ENCODE peak calls at places on chromosomes 16 and 17, in eight cellular contexts. One of them, this sample, is unnamed. For H3K36me3, the result is how much of the 10 kb centered on the place peaks cover.

GRCh38 chr17:80619535-80620235 is 75.0 kb downstream of the RPTOR start:
- DNase-seq in body of pancreas: no peak
- DNase-seq in esophagus squamous epithelium: no peak
- DNase-seq in cardiac muscle cell: no peak
- DNase-seq in RWPE2: no peak
- DNase-seq in brain microvascular endothelial cell: no peak
- DNase-seq in upper lobe of left lung: no peak
- DNase-seq in colonic mucosa: no peak
- DNase-seq in this sample: no peak

GRCh38 chr17:82230627-82231311 is 1.9 kb downstream of the SLC16A3 start:
- DNase-seq in cardiac muscle cell: peak
- DNase-seq in brain microvascular endothelial cell: peak
- DNase-seq in body of pancreas: peak
- DNase-seq in colonic mucosa: peak
- DNase-seq in esophagus squamous epithelium: no peak
- DNase-seq in RWPE2: no peak
- DNase-seq in upper lobe of left lung: peak
- DNase-seq in this sample: peak

GRCh38 chr17:45248132-45248936 is 13.6 kb downstream of the SPATA32 start:
- DNase-seq in upper lobe of left lung: peak
- DNase-seq in brain microvascular endothelial cell: no peak
- DNase-seq in esophagus squamous epithelium: no peak
- DNase-seq in body of pancreas: peak
- DNase-seq in cardiac muscle cell: no peak
- DNase-seq in colonic mucosa: peak
- DNase-seq in RWPE2: no peak
- DNase-seq in this sample: no peak

GRCh38 chr16:61871837-61872777 is 164.1 kb downstream of the CDH8 start:
- DNase-seq in colonic mucosa: no peak
- DNase-seq in body of pancreas: no peak
- DNase-seq in RWPE2: no peak
- DNase-seq in cardiac muscle cell: no peak
- DNase-seq in upper lobe of left lung: no peak
- DNase-seq in esophagus squamous epithelium: no peak
- DNase-seq in brain microvascular endothelial cell: no peak
- DNase-seq in this sample: no peak

GRCh38 chr17:3916013-3916696 is at the start of gene P2RX1:
- DNase-seq in RWPE2: no peak
- DNase-seq in body of pancreas: no peak
- DNase-seq in upper lobe of left lung: peak
- DNase-seq in cardiac muscle cell: no peak
- DNase-seq in brain microvascular endothelial cell: no peak
- DNase-seq in colonic mucosa: peak
- DNase-seq in esophagus squamous epithelium: no peak
- DNase-seq in this sample: no peak

GRCh38 chr16:83233153-83233552 is 574.6 kb upstream of the HSBP1 start:
- DNase-seq in esophagus squamous epithelium: no peak
- DNase-seq in body of pancreas: no peak
- DNase-seq in colonic mucosa: no peak
- DNase-seq in cardiac muscle cell: no peak
- DNase-seq in RWPE2: no peak
- DNase-seq in brain microvascular endothelial cell: peak
- DNase-seq in upper lobe of left lung: no peak
- DNase-seq in this sample: no peak

GRCh38 chr17:335691-336090 is 16.9 kb downstream of the RPH3AL start:
- DNase-seq in upper lobe of left lung: no peak
- DNase-seq in brain microvascular endothelial cell: no peak
- DNase-seq in RWPE2: peak
- DNase-seq in body of pancreas: peak
- DNase-seq in esophagus squamous epithelium: no peak
- DNase-seq in cardiac muscle cell: peak
- DNase-seq in colonic mucosa: no peak
- DNase-seq in this sample: peak

GRCh38 chr17:10114931-10115535 is 83.4 kb downstream of the GAS7 start:
- DNase-seq in brain microvascular endothelial cell: peak
- DNase-seq in esophagus squamous epithelium: peak
- DNase-seq in body of pancreas: peak
- DNase-seq in upper lobe of left lung: peak
- DNase-seq in RWPE2: no peak
- DNase-seq in colonic mucosa: peak
- DNase-seq in cardiac muscle cell: no peak
- DNase-seq in this sample: peak

GRCh38 chr17:52383493-52384100 is 225.1 kb upstream of the CA10 start:
- DNase-seq in upper lobe of left lung: peak
- DNase-seq in body of pancreas: peak
- DNase-seq in esophagus squamous epithelium: no peak
- DNase-seq in brain microvascular endothelial cell: peak
- DNase-seq in RWPE2: no peak
- DNase-seq in cardiac muscle cell: peak
- DNase-seq in colonic mucosa: peak
- DNase-seq in this sample: peak

GRCh38 chr17:8223356-8224063 is 13.1 kb upstream of the AURKB start:
- DNase-seq in esophagus squamous epithelium: no peak
- DNase-seq in RWPE2: no peak
- DNase-seq in colonic mucosa: peak
- DNase-seq in cardiac muscle cell: peak
- DNase-seq in body of pancreas: peak
- DNase-seq in upper lobe of left lung: peak
- DNase-seq in brain microvascular endothelial cell: peak
- DNase-seq in this sample: peak

GRCh38 chr17:14019186-14019956 is 49.9 kb upstream of the COX10 start:
- DNase-seq in esophagus squamous epithelium: no peak
- DNase-seq in body of pancreas: no peak
- DNase-seq in upper lobe of left lung: no peak
- DNase-seq in colonic mucosa: no peak
- DNase-seq in brain microvascular endothelial cell: peak
- DNase-seq in cardiac muscle cell: no peak
- DNase-seq in RWPE2: no peak
- DNase-seq in this sample: peak

GRCh38 chr16:66894948-66895696 is 14.8 kb downstream of the PDP2 start:
- DNase-seq in body of pancreas: peak
- DNase-seq in upper lobe of left lung: peak
- DNase-seq in cardiac muscle cell: peak
- DNase-seq in colonic mucosa: peak
- DNase-seq in esophagus squamous epithelium: peak
- DNase-seq in brain microvascular endothelial cell: peak
- DNase-seq in RWPE2: no peak
- DNase-seq in this sample: peak

GRCh38 chr16:51898872-51899271 is 648.1 kb downstream of the TOX3 start:
- DNase-seq in esophagus squamous epithelium: no peak
- DNase-seq in cardiac muscle cell: no peak
- DNase-seq in brain microvascular endothelial cell: no peak
- DNase-seq in body of pancreas: no peak
- DNase-seq in RWPE2: no peak
- DNase-seq in colonic mucosa: no peak
- DNase-seq in upper lobe of left lung: no peak
- DNase-seq in this sample: no peak

DNA sequence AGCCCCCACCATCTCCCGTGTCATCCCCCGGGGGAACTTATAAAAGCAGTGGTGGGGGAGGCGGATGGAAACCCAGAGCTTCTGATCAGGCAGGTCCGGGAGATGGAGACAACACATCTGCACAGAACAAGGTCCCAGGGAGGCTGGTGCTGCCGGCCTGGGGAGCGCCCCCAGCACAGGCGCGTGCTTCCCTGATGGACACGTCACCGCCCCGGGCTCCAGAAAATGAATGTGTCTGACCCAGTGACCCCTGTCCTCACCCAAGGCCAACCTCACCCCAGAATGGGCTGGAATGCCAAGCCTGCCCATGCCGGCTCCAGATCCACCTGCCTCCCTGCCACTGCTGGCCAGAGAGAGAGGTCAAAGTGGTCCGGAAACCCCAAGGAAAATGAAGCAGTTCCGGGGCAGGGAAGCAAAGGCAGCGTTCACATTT is 12.5 kb downstream of the SLC7A5 start:
- DNase-seq in brain microvascular endothelial cell: no peak
- DNase-seq in esophagus squamous epithelium: no peak
- DNase-seq in RWPE2: peak
- DNase-seq in body of pancreas: no peak
- DNase-seq in upper lobe of left lung: no peak
- DNase-seq in cardiac muscle cell: no peak
- DNase-seq in colonic mucosa: no peak
- DNase-seq in this sample: no peak
- H3K27ac ChIP-seq in brain microvascular endothelial cell: peak
- H3K27ac ChIP-seq in esophagus squamous epithelium: peak
- H3K27ac ChIP-seq in RWPE2: peak
- H3K27ac ChIP-seq in body of pancreas: peak
- H3K27ac ChIP-seq in upper lobe of left lung: peak
- H3K27ac ChIP-seq in cardiac muscle cell: no peak
- H3K27ac ChIP-seq in colonic mucosa: peak
- H3K27ac ChIP-seq in this sample: peak

DNA sequence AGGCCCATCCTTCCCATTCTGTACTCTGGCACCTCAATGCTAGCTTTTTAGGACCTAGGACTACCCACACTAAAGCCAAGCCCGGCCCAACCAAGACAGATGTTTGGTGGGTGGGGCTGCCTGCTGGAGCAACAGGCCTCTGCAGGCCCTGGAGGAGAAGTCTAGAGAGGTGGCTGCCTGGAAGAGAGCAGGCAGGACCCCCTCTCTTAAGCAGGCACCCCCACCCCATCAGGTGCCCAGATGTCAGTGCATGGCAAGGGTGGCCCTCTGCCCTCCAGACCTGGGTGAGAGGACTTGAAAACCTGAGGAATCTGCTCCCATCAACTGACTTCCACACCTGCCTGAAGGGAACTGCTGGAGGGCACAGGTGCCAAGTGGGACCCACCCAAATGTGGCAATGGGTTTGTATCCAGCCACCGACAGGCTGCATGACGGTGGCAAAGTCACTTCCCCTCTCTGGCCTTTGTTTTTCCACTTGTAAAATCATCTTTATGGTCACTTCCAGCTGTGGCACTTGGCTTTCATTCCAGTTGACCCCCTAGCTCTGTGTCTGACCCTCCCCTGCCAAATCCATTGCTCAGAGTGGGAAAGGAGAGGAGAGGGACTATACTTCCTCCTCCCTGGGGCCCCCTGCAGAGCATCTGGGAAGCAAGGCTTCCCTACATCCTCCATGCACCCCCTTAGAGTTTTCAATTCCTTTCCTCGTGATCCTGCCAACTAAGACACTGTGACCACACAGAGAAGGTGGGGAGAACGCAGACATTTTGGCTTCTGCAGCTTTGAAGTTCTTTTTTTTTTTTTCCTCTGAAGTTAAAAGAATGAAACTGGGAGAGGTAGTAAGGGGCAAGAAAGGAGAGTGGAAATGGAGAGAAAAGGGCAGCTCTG is 1.6 kb upstream of the STAT5A start:
- DNase-seq in RWPE2: peak
- DNase-seq in upper lobe of left lung: no peak
- DNase-seq in colonic mucosa: peak
- DNase-seq in esophagus squamous epithelium: no peak
- DNase-seq in cardiac muscle cell: no peak
- DNase-seq in body of pancreas: peak
- DNase-seq in brain microvascular endothelial cell: no peak
- DNase-seq in this sample: no peak
- H3K4me3 ChIP-seq in RWPE2: no peak
- H3K4me3 ChIP-seq in upper lobe of left lung: peak
- H3K4me3 ChIP-seq in colonic mucosa: peak
- H3K4me3 ChIP-seq in esophagus squamous epithelium: peak
- H3K4me3 ChIP-seq in cardiac muscle cell: no peak
- H3K4me3 ChIP-seq in body of pancreas: no peak
- H3K4me3 ChIP-seq in brain microvascular endothelial cell: no peak
- H3K4me3 ChIP-seq in this sample: no peak

GRCh38 chr17:47704116-47704515 is 10.2 kb downstream of the TBKBP1 start:
- DNase-seq in esophagus squamous epithelium: no peak
- DNase-seq in upper lobe of left lung: peak
- DNase-seq in cardiac muscle cell: no peak
- DNase-seq in body of pancreas: no peak
- DNase-seq in RWPE2: no peak
- DNase-seq in brain microvascular endothelial cell: no peak
- DNase-seq in colonic mucosa: no peak
- DNase-seq in this sample: no peak

GRCh38 chr17:47707884-47708283 is 13.9 kb downstream of the TBKBP1 start:
- DNase-seq in upper lobe of left lung: no peak
- DNase-seq in esophagus squamous epithelium: no peak
- DNase-seq in colonic mucosa: no peak
- DNase-seq in brain microvascular endothelial cell: no peak
- DNase-seq in RWPE2: no peak
- DNase-seq in body of pancreas: no peak
- DNase-seq in cardiac muscle cell: no peak
- DNase-seq in this sample: no peak

GRCh38 chr17:47707056-47707791 is 13.3 kb downstream of the TBKBP1 start:
- DNase-seq in RWPE2: no peak
- DNase-seq in upper lobe of left lung: no peak
- DNase-seq in cardiac muscle cell: no peak
- DNase-seq in colonic mucosa: no peak
- DNase-seq in esophagus squamous epithelium: no peak
- DNase-seq in body of pancreas: no peak
- DNase-seq in brain microvascular endothelial cell: no peak
- DNase-seq in this sample: no peak

GRCh38 chr17:47704781-47705180 is 10.8 kb downstream of the TBKBP1 start:
- DNase-seq in body of pancreas: no peak
- DNase-seq in brain microvascular endothelial cell: no peak
- DNase-seq in upper lobe of left lung: no peak
- DNase-seq in RWPE2: no peak
- DNase-seq in colonic mucosa: no peak
- DNase-seq in esophagus squamous epithelium: no peak
- DNase-seq in cardiac muscle cell: no peak
- DNase-seq in this sample: no peak

DNA sequence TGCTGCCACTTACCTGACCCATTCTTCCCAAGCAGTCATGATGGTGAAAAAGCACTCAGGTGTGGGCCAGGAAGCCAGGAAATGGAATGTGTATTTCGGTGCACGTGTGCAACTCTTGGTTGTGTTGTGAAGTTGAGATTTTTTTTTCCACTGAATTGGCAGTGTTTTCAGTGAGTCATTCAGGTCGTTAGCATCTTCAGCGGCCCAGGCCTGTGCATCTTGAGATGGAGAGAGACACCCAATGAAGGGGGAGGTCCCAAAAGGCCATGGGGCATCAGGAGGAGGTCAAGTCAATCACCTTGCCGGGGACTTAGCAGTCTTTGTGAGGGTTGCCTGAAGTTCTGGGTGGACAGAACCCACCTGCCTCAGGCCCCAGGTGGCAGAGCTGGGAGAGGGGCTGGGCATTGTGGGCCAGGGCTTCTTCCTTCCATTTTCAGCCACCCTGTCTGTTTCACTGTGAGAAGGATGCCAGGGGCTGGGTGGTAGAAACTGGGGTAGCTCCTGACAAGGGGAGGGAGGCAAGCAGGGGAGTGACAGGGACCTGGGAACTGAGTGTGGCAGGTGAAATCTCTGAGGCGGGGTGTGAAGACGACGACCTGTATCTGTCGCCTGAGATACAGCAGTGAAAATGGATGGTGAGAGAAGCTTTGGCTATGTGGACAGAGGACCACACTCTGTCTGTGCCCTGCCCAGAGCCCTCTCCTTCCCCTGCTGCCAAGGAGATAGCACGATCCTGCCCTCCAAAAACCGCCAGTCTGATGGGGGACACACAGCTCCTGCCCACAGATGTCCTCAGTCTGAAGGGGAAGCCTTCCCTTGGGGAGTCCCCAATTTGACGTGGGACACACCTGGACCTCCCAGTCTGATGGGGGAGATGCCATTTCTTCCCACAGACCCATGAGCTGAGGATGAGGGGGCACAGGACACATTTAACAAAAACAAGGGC is 11.8 kb downstream of the TBKBP1 start:
- DNase-seq in RWPE2: no peak
- DNase-seq in body of pancreas: no peak
- DNase-seq in esophagus squamous epithelium: no peak
- DNase-seq in upper lobe of left lung: no peak
- DNase-seq in cardiac muscle cell: no peak
- DNase-seq in colonic mucosa: no peak
- DNase-seq in brain microvascular endothelial cell: no peak
- DNase-seq in this sample: no peak
- H3K36me3 ChIP-seq in RWPE2: under half
- H3K36me3 ChIP-seq in body of pancreas: under half
- H3K36me3 ChIP-seq in esophagus squamous epithelium: under half
- H3K36me3 ChIP-seq in upper lobe of left lung: under half
- H3K36me3 ChIP-seq in cardiac muscle cell: under half
- H3K36me3 ChIP-seq in colonic mucosa: under half
- H3K36me3 ChIP-seq in brain microvascular endothelial cell: under half
- H3K36me3 ChIP-seq in this sample: under half

GRCh38 chr16:50600582-50601283 is 52.5 kb downstream of the NKD1 start:
- DNase-seq in colonic mucosa: no peak
- DNase-seq in body of pancreas: no peak
- DNase-seq in brain microvascular endothelial cell: no peak
- DNase-seq in esophagus squamous epithelium: no peak
- DNase-seq in upper lobe of left lung: no peak
- DNase-seq in RWPE2: no peak
- DNase-seq in cardiac muscle cell: peak
- DNase-seq in this sample: no peak
- H3K27ac ChIP-seq in colonic mucosa: no peak
- H3K27ac ChIP-seq in body of pancreas: no peak
- H3K27ac ChIP-seq in brain microvascular endothelial cell: no peak
- H3K27ac ChIP-seq in esophagus squamous epithelium: peak
- H3K27ac ChIP-seq in upper lobe of left lung: peak
- H3K27ac ChIP-seq in RWPE2: no peak
- H3K27ac ChIP-seq in cardiac muscle cell: peak
- H3K27ac ChIP-seq in this sample: no peak

This sample was measured in right lobe of liver.